ENCODE peak calls at places on chromosomes 16 and 17, in four cellular contexts. N is H9, Z is PC-3, V is brain microvascular endothelial cell. R is an unnamed sample.

GRCh38 chr17:3003401-3004149 is 59.8 kb downstream of the OR1D5 start:
- DNase-seq in N (no peak), Z (no peak), V (no peak), R (peak)

GRCh38 chr17:70017112-70017511 is 57.9 kb upstream of the KCNJ16 start:
- DNase-seq in N (no peak), Z (no peak), V (no peak), R (no peak)

GRCh38 chr16:49327466-49327865 is 45.8 kb upstream of the CBLN1 start:
- DNase-seq in N (no peak), Z (no peak), V (no peak), R (no peak)

GRCh38 chr16:76653390-76654026 is 376.3 kb downstream of the CNTNAP4 start:
- DNase-seq in N (peak), Z (peak), V (peak), R (peak)

GRCh38 chr17:33292981-33293867 is at the start of gene ASIC2:
- DNase-seq in N (peak), Z (peak), V (no peak), R (peak)

GRCh38 chr17:58427807-58428206 is 10.5 kb upstream of the RNF43 start:
- DNase-seq in N (no peak), Z (no peak), V (no peak), R (no peak)

GRCh38 chr16:68284847-68285246 is 20.5 kb downstream of the SLC7A6 start:
- DNase-seq in N (no peak), Z (no peak), V (no peak), R (no peak)

GRCh38 chr17:81403671-81404534 is 8.6 kb downstream of the BAHCC1 start:
- DNase-seq in N (no peak), Z (no peak), V (no peak), R (no peak)

GRCh38 chr17:78748048-78748729 is 33.9 kb downstream of the CYTH1 start:
- DNase-seq in N (no peak), Z (no peak), V (no peak), R (no peak)

GRCh38 chr17:29331330-29331729 is 37.4 kb upstream of the NUFIP2 start:
- DNase-seq in N (no peak), Z (no peak), V (no peak), R (no peak)

GRCh38 chr16:67260426-67261063 is 11.8 kb downstream of the SLC9A5 start:
- DNase-seq in N (peak), Z (peak), V (peak), R (peak)

GRCh38 chr17:47810200-47810821 is 11.3 kb downstream of the OSBPL7 start:
- DNase-seq in N (peak), Z (peak), V (peak), R (peak)

GRCh38 chr17:64058547-64059115 is 38.2 kb upstream of the ICAM2 start:
- DNase-seq in N (no peak), Z (peak), V (no peak), R (no peak)

GRCh38 chr17:72733619-72734282 is 358.7 kb downstream of the SLC39A11 start:
- DNase-seq in N (no peak), Z (no peak), V (no peak), R (no peak)

GRCh38 chr16:57970971-57971370 is at the start of gene CNGB1:
- DNase-seq in N (no peak), Z (no peak), V (no peak), R (no peak)

GRCh38 chr16:4324479-4324868 is 8.6 kb downstream of the GLIS2 start:
- DNase-seq in N (no peak), Z (no peak), V (no peak), R (no peak)

GRCh38 chr16:14303182-14303618 is 232.1 kb downstream of the MRTFB start:
- DNase-seq in N (no peak), Z (no peak), V (no peak), R (no peak)

GRCh38 chr16:56977823-56978430 is 11.4 kb upstream of the NLRC5 start:
- DNase-seq in N (no peak), Z (no peak), V (no peak), R (no peak)

GRCh38 chr16:53881371-53881770 is 177.4 kb downstream of the FTO start:
- DNase-seq in N (no peak), Z (peak), V (peak), R (no peak)

GRCh38 chr17:46199379-46199778 is 6.2 kb upstream of the KANSL1 start:
- DNase-seq in N (no peak), Z (no peak), V (no peak), R (no peak)

GRCh38 chr17:73609688-73610210 is 34.5 kb downstream of the SDK2 start:
- DNase-seq in N (no peak), Z (no peak), V (no peak), R (no peak)

GRCh38 chr17:4533522-4534502 is 21.4 kb downstream of the MYBBP1A start:
- DNase-seq in N (no peak), Z (peak), V (no peak), R (peak)

GRCh38 chr17:60524463-60525346 is 1.3 kb downstream of the APPBP2 start:
- DNase-seq in N (no peak), Z (peak), V (no peak), R (no peak)

GRCh38 chr17:3835410-3836229 is 10.4 kb downstream of the NCBP3 start:
- DNase-seq in N (no peak), Z (no peak), V (no peak), R (no peak)

GRCh38 chr16:84810518-84811273 is 9.1 kb upstream of the CRISPLD2 start:
- DNase-seq in N (no peak), Z (no peak), V (no peak), R (no peak)

GRCh38 chr16:19348578-19349315 is 63.2 kb downstream of the CLEC19A start:
- DNase-seq in N (peak), Z (no peak), V (no peak), R (no peak)

GRCh38 chr16:30934827-30935557 is 11.6 kb downstream of the FBXL19 start:
- DNase-seq in N (peak), Z (peak), V (peak), R (peak)

GRCh38 chr17:48297825-48298224 is 132.2 kb downstream of the SKAP1 start:
- DNase-seq in N (no peak), Z (no peak), V (no peak), R (no peak)

GRCh38 chr17:73645050-73645871 is 1.0 kb upstream of the SDK2 start:
- DNase-seq in N (peak), Z (no peak), V (no peak), R (peak)

GRCh38 chr16:89404561-89404960 is 85.8 kb downstream of the ANKRD11 start:
- DNase-seq in N (no peak), Z (no peak), V (no peak), R (no peak)

GRCh38 chr17:36740157-36740556 is 138.8 kb downstream of the MRM1 start:
- DNase-seq in N (no peak), Z (no peak), V (no peak), R (no peak)

GRCh38 chr17:51653902-51654301 is 393.6 kb downstream of the UTP18 start:
- DNase-seq in N (peak), Z (peak), V (no peak), R (peak)

GRCh38 chr16:86566601-86566965 is at the start of gene FOXC2:
- DNase-seq in N (peak), Z (no peak), V (peak), R (no peak)

GRCh38 chr17:42133461-42134041 is 10.9 kb downstream of the HSPB9 start:
- DNase-seq in N (no peak), Z (no peak), V (no peak), R (no peak)

GRCh38 chr17:58590377-58590776 is 75.9 kb upstream of the MTMR4 start:
- DNase-seq in N (no peak), Z (no peak), V (no peak), R (no peak)

GRCh38 chr16:31869511-31870201 is 4.0 kb upstream of the ZNF267 start:
- DNase-seq in N (peak), Z (peak), V (peak), R (no peak)

GRCh38 chr16:29830774-29831173 is 10.5 kb downstream of the MVP start:
- DNase-seq in N (no peak), Z (no peak), V (no peak), R (no peak)
- H3K27ac ChIP-seq in N (no peak), Z (no peak), V (no peak), R (no peak)

DNA sequence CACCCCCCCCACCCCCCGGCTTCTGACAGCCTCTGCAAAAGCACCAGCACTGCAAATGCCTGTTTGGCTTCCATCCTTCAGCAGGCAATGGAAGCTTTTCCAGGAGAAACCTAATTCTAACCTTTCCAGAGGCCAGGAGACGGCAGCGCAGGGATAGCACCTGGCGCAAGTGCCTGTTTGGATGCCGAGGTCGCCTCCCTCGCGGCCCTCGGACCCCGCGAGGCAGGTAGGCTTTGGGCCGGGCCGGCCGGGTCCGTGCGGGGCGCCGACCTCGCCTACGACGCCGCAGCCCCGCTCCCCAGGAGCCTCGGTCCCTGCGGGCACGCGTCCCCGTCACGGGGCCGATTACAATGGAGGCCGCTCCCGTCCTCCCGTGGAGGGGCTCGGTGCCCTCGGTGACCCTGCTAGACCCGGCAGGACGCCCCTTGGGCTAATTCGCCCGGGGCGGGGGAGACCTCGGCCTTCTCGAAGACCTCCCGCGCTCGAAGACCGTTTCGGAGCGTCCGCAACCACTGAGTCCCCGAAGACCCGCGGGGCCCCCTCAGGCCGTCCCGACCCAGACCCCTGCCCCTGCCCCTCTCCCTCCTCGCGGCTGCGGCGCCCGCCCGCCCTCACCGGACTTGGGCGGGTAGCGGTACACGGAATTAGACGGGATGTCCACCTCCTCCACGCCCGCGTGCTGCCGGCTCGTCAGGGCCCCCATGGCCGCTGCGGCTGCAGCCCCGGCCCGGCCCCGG is 587 bp downstream of the RNF157 start:
- DNase-seq in N (peak), Z (no peak), V (no peak), R (no peak)
- H3K27ac ChIP-seq in N (no peak), Z (no peak), V (no peak), R (peak)

DNA sequence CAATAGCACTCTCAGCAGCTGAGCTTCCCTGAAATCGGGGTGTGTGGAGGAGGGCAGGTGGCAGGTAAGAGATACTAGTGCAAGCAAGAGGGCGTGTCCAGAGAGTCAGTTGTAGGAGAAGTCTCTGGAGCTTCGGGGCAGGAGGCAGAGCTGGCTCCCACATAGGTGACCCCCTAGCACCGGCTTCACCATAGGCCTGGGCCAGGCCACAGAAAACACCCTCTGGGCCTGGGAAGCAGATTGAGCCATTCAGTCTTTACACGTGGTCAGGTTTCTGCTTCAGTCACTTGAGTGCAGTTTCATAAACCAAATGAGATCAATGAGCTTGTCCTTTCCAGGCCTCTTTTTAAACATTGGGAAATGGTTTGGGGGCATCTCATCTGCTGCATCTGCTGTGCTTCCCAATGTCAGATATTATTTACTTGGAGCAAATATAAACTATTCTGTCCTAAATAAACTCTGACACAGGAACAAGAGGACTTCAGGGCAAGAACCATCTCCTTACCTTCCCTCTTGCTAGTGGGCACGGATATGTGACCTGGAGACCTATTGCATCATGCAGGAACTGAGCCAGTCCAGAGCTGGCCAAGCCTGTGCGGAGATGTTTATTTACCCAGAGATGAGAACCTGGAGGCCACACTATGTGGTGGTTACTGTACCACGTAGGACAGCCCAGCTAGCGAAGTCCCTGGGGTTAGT is 16.1 kb downstream of the CCR7 start:
- DNase-seq in N (peak), Z (peak), V (peak), R (no peak)
- H3K27ac ChIP-seq in N (no peak), Z (peak), V (peak), R (peak)

GRCh38 chr17:40936976-40937375 is 470 bp downstream of the KRT23 start:
- DNase-seq in N (peak), Z (no peak), V (no peak), R (no peak)
- H3K27ac ChIP-seq in N (no peak), Z (no peak), V (no peak), R (no peak)

GRCh38 chr17:17698869-17699351 is 17.7 kb downstream of the RAI1 start:
- DNase-seq in N (peak), Z (no peak), V (no peak), R (no peak)

GRCh38 chr17:17696075-17696474 is 14.8 kb downstream of the RAI1 start:
- DNase-seq in N (no peak), Z (no peak), V (no peak), R (no peak)

GRCh38 chr17:17700251-17700969 is 19.2 kb downstream of the RAI1 start:
- DNase-seq in N (peak), Z (no peak), V (no peak), R (no peak)

GRCh38 chr17:17696871-17697633 is 15.8 kb downstream of the RAI1 start:
- DNase-seq in N (no peak), Z (peak), V (no peak), R (no peak)

DNA sequence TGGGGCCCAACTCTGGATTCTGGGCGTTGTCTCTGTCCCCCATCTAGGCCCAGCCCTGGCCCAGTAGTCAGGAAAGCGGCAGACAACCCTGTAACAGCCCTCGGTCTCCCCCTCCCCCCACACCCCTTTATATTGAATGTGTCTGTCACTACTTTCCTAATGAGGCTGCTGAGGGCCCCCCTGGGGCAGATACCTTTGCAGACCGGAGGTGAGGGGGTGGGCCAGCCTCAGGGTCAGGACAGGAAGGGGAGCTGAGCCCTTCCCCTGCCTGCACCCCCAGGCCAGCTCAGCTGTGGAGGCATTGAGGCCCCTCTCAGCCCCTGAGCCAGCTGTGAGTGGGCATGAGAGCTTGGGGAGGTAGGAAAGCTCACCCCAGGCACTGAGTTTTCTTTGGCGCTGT is 17.1 kb downstream of the RAI1 start:
- DNase-seq in N (peak), Z (no peak), V (no peak), R (no peak)
- H3K27ac ChIP-seq in N (no peak), Z (no peak), V (no peak), R (peak)